ENCODE peak calls at places on chromosomes 4 and X, in seven cellular contexts. Y is KBM-7; Z is cerebellum; C is uterus; K is T-helper 2 cell; W is AG09309; X is activated CD4-positive, alpha-beta T cell treated with anti-CD3 and anti-CD28 coated beads for 24 hours. S is an unnamed sample.

GRCh38 chrX:20514358-20514757 is 247.6 kb upstream of the RPS6KA3 start:
- DNase-seq in Y (no peak), Z (no peak), C (no peak), K (no peak), W (peak), X (no peak), S (no peak)

GRCh38 chr4:13989496-13989895 is 362.0 kb upstream of the BOD1L1 start:
- DNase-seq in Y (no peak), Z (no peak), C (no peak), K (no peak), W (no peak), X (no peak), S (no peak)

GRCh38 chr4:18294846-18295245 is 273.3 kb upstream of the LCORL start:
- DNase-seq in Y (no peak), Z (no peak), C (no peak), K (no peak), W (no peak), X (no peak), S (no peak)

GRCh38 chr4:168183717-168184571 is 91.6 kb downstream of the ANXA10 start:
- DNase-seq in Y (peak), Z (peak), C (no peak), K (no peak), W (peak), X (no peak), S (peak)

GRCh38 chrX:135572436-135572835 is 52.0 kb downstream of the INTS6L start:
- DNase-seq in Y (peak), Z (no peak), C (no peak), K (no peak), W (no peak), X (no peak), S (no peak)

GRCh38 chr4:55866973-55867574 is 13.6 kb downstream of the EXOC1 start:
- DNase-seq in Y (peak), Z (peak), C (no peak), K (no peak), W (peak), X (no peak), S (peak)

GRCh38 chr4:61877893-61878292 is 677.8 kb downstream of the ADGRL3 start:
- DNase-seq in Y (peak), Z (no peak), C (no peak), K (no peak), W (no peak), X (no peak), S (no peak)

GRCh38 chr4:105710012-105710600 is 1.5 kb downstream of the GSTCD start:
- DNase-seq in Y (no peak), Z (no peak), C (no peak), K (no peak), W (no peak), X (no peak), S (no peak)

GRCh38 chr4:8855781-8856245 is 15.8 kb downstream of the HMX1 start:
- DNase-seq in Y (no peak), Z (no peak), C (no peak), K (no peak), W (no peak), X (no peak), S (no peak)

GRCh38 chrX:9668537-9668936 is 97.1 kb downstream of the GPR143 start:
- DNase-seq in Y (no peak), Z (no peak), C (no peak), K (no peak), W (no peak), X (no peak), S (no peak)

GRCh38 chr4:137949746-137950145 is 292.4 kb downstream of the SLC7A11 start:
- DNase-seq in Y (no peak), Z (no peak), C (no peak), K (no peak), W (no peak), X (no peak), S (no peak)

GRCh38 chrX:63754141-63754859 is 30.7 kb downstream of the ARHGEF9 start:
- DNase-seq in Y (peak), Z (no peak), C (no peak), K (peak), W (no peak), X (no peak), S (no peak)

GRCh38 chr4:117135634-117136354 is 50.4 kb upstream of the TRAM1L1 start:
- DNase-seq in Y (no peak), Z (no peak), C (no peak), K (no peak), W (no peak), X (no peak), S (no peak)